ENCODE peak calls at places on chromosomes 2 and 18, in seven cellular contexts. C, N, H, B, Z, S and F are unnamed samples.

GRCh38 chr18:56990678-56991077 is 156.2 kb upstream of the BOD1L2 start:
- DNase-seq in Z (no peak), C (no peak), N (no peak), H (no peak), S (no peak), B (no peak), F (no peak)

GRCh38 chr18:57441395-57441794 is 6.2 kb downstream of the ONECUT2 start:
- DNase-seq in H (no peak), N (no peak), Z (no peak), C (no peak), S (no peak), B (no peak), F (no peak)

GRCh38 chr2:174561283-174562275 is 36.0 kb downstream of the WIPF1 start:
- DNase-seq in S (peak), Z (no peak), B (no peak), H (no peak), C (no peak), N (no peak), F (peak)

GRCh38 chr2:33215983-33216382 is 260.5 kb upstream of the RASGRP3 start:
- DNase-seq in B (no peak), C (no peak), S (no peak), H (no peak), Z (no peak), N (no peak), F (no peak)

GRCh38 chr18:3654442-3655253 is 204.7 kb downstream of the TGIF1 start:
- DNase-seq in B (no peak), N (no peak), C (no peak), S (no peak), H (no peak), Z (no peak), F (no peak)

GRCh38 chr18:24404591-24404990 is 7.0 kb upstream of the OSBPL1A start:
- DNase-seq in H (no peak), C (no peak), N (no peak), B (no peak), Z (no peak), S (no peak), F (no peak)

GRCh38 chr2:223613017-223613950 is 11.1 kb upstream of the SCG2 start:
- DNase-seq in B (no peak), N (peak), H (peak), Z (peak), C (no peak), S (peak), F (peak)

GRCh38 chr2:175030380-175031271 is 25.4 kb upstream of the CHN1 start:
- DNase-seq in H (peak), Z (no peak), C (peak), S (peak), B (no peak), N (peak), F (no peak)

GRCh38 chr2:126657146-126657635 is 1.2 kb downstream of the GYPC start:
- DNase-seq in S (peak), N (no peak), H (no peak), C (peak), Z (no peak), B (peak), F (no peak)

GRCh38 chr2:40282428-40282827 is 169.5 kb downstream of the SLC8A1 start:
- DNase-seq in C (no peak), B (no peak), N (no peak), S (no peak), Z (no peak), H (no peak), F (no peak)

GRCh38 chr2:239506101-239506808 is 105.4 kb upstream of the HDAC4 start:
- DNase-seq in N (no peak), Z (no peak), H (no peak), S (no peak), C (no peak), B (no peak), F (no peak)

GRCh38 chr18:28786941-28787340 is 610.0 kb upstream of the CDH2 start:
- DNase-seq in C (no peak), S (no peak), N (no peak), B (no peak), H (no peak), Z (no peak), F (no peak)

GRCh38 chr2:45872211-45872610 is 220.7 kb downstream of the PRKCE start:
- DNase-seq in H (no peak), B (no peak), C (no peak), S (no peak), Z (no peak), N (no peak), F (no peak)

GRCh38 chr2:152620218-152620617 is 97.0 kb downstream of the PRPF40A start:
- DNase-seq in Z (no peak), H (no peak), C (no peak), N (no peak), S (no peak), B (no peak), F (no peak)

GRCh38 chr2:178927173-178927572 is 120.0 kb upstream of the TTN start:
- DNase-seq in N (no peak), C (no peak), Z (no peak), S (no peak), H (no peak), B (no peak), F (no peak)

GRCh38 chr2:85390941-85391669 is 19.1 kb downstream of the CAPG start:
- DNase-seq in C (peak), Z (no peak), B (peak), H (peak), N (no peak), S (peak), F (peak)

GRCh38 chr18:74929110-74929509 is 279.8 kb downstream of the PTGR3 start:
- DNase-seq in S (no peak), B (no peak), H (no peak), C (no peak), Z (no peak), N (no peak), F (no peak)

GRCh38 chr2:39991298-39991697 is 212.2 kb upstream of the THUMPD2 start:
- DNase-seq in C (no peak), N (no peak), H (no peak), S (no peak), B (no peak), Z (no peak), F (no peak)

GRCh38 chr2:39849982-39850526 is 71.0 kb upstream of the THUMPD2 start:
- DNase-seq in S (no peak), B (no peak), Z (no peak), C (no peak), N (no peak), H (no peak), F (no peak)

GRCh38 chr2:62305421-62306176 is 109.7 kb downstream of the B3GNT2 start:
- DNase-seq in S (no peak), C (peak), B (no peak), N (no peak), Z (no peak), H (no peak), F (no peak)

GRCh38 chr2:117856415-117857210 is 42.1 kb downstream of the DDX18 start:
- DNase-seq in H (peak), B (no peak), C (no peak), N (no peak), S (no peak), Z (no peak), F (no peak)

GRCh38 chr2:33094303-33094702 is 147.6 kb downstream of the LTBP1 start:
- DNase-seq in B (no peak), S (no peak), H (no peak), Z (no peak), C (no peak), N (no peak), F (no peak)

GRCh38 chr2:68653538-68653982 is 10.2 kb downstream of the PROKR1 start:
- DNase-seq in S (peak), B (no peak), H (no peak), Z (no peak), C (peak), N (no peak), F (no peak)

GRCh38 chr2:47006374-47007220 is 91.0 kb upstream of the MCFD2 start:
- DNase-seq in S (no peak), B (no peak), Z (no peak), N (no peak), H (no peak), C (no peak), F (no peak)

GRCh38 chr18:79555885-79556284 is 123.7 kb upstream of the CTDP1 start:
- DNase-seq in S (no peak), C (no peak), N (no peak), H (no peak), B (no peak), Z (no peak), F (no peak)

GRCh38 chr2:230356084-230356483 is 29.1 kb downstream of the SP140L start:
- DNase-seq in Z (no peak), H (no peak), S (no peak), C (no peak), B (no peak), N (no peak), F (no peak)

GRCh38 chr18:44733754-44734465 is 53.2 kb downstream of the SETBP1 start:
- DNase-seq in C (no peak), S (no peak), N (no peak), Z (no peak), B (no peak), H (no peak), F (no peak)

GRCh38 chr2:138037090-138037489 is 72.8 kb downstream of the HNMT start:
- DNase-seq in N (peak), S (no peak), H (no peak), Z (no peak), B (no peak), C (no peak), F (no peak)

GRCh38 chr2:167929461-167929860 is 317.9 kb downstream of the STK39 start:
- DNase-seq in C (no peak), S (no peak), Z (no peak), H (no peak), N (no peak), B (no peak), F (no peak)

GRCh38 chr2:239605409-239605808 is 204.6 kb upstream of the HDAC4 start:
- DNase-seq in B (no peak), N (no peak), Z (no peak), C (no peak), S (no peak), H (no peak), F (no peak)

GRCh38 chr2:101518470-101519172 is 43.7 kb upstream of the RFX8 start:
- DNase-seq in N (peak), C (no peak), B (no peak), Z (no peak), S (peak), H (peak), F (peak)

GRCh38 chr18:76892832-76893231 is 70.5 kb downstream of the ZNF236 start:
- DNase-seq in H (no peak), S (no peak), N (no peak), C (no peak), Z (no peak), B (no peak), F (no peak)

GRCh38 chr2:45643543-45644542 is 7.6 kb upstream of the PRKCE start:
- DNase-seq in S (peak), N (peak), B (peak), C (peak), Z (no peak), H (no peak), F (peak)

GRCh38 chr18:36697905-36698304 is 130.9 kb downstream of the TPGS2 start:
- DNase-seq in C (no peak), B (no peak), Z (no peak), S (no peak), H (no peak), N (no peak), F (no peak)